ENCODE peak calls at places on chromosomes 5 and 9, in five cellular contexts. V is GM06990, E is omental fat pad, N is cardiac fibroblast, F is D341Med. M is an unnamed sample.

GRCh38 chr9:126154869-126155268 is 171.8 kb upstream of the MVB12B start:
- DNase-seq in F (peak; percentile 23), V (no peak), E (no peak), N (no peak), M (no peak)

GRCh38 chr9:20409321-20410092 is 212.8 kb downstream of the MLLT3 start:
- DNase-seq in V (no peak), F (no peak), E (no peak), N (no peak), M (no peak)

GRCh38 chr9:126722922-126723806 is 81.7 kb upstream of the ZBTB43 start:
- DNase-seq in V (peak; percentile 86), E (no peak), F (peak; percentile 58), N (peak; percentile 6), M (no peak)

GRCh38 chr5:6962256-6962655 is 249.0 kb downstream of the TENT4A start:
- DNase-seq in F (no peak), E (no peak), V (no peak), N (no peak), M (peak; percentile 20)

GRCh38 chr9:131237931-131238401 is 38.3 kb downstream of the FAM78A start:
- DNase-seq in V (peak; percentile 76), E (no peak), F (no peak), N (peak; percentile 80), M (no peak)

GRCh38 chr5:141366016-141366896 is 2.3 kb downstream of the PCDHGA5 start:
- DNase-seq in E (no peak), F (no peak), V (no peak), N (no peak), M (no peak)

GRCh38 chr9:113508111-113508749 is 44.7 kb downstream of the RGS3 start:
- DNase-seq in E (no peak), V (no peak), N (no peak), F (no peak), M (no peak)

GRCh38 chr5:172762214-172763119 is 8.5 kb downstream of the DUSP1 start:
- DNase-seq in E (no peak), N (no peak), F (no peak), V (no peak), M (no peak)

GRCh38 chr9:69035438-69036316 is at the start of gene FXN:
- DNase-seq in F (peak; percentile 94), E (peak; percentile 58), N (peak; percentile 83), V (peak; percentile 90), M (no peak)

GRCh38 chr9:116061546-116062205 is 91.9 kb upstream of the PAPPA start:
- DNase-seq in E (no peak), N (no peak), V (no peak), F (no peak), M (no peak)

GRCh38 chr5:165497707-165498106 is 1992.3 kb downstream of the MAT2B start:
- DNase-seq in F (peak; percentile 30), V (no peak), E (no peak), N (peak; percentile 9), M (no peak)

GRCh38 chr5:103207653-103208052 is 50.9 kb upstream of the MACIR start:
- DNase-seq in N (peak; percentile 70), V (no peak), F (no peak), E (no peak), M (no peak)

GRCh38 chr9:123660691-123661090 is 269.2 kb downstream of the DENND1A start:
- DNase-seq in F (no peak), E (no peak), N (peak; percentile 6), V (peak; percentile 39), M (no peak)

GRCh38 chr9:134521817-134522501 is 119.6 kb upstream of the COL5A1 start:
- DNase-seq in V (no peak), E (no peak), N (no peak), F (peak; percentile 22), M (no peak)

GRCh38 chr9:25716220-25716872 is 38.1 kb upstream of the TUSC1 start:
- DNase-seq in F (peak; percentile 57), N (peak; percentile 65), V (no peak), E (no peak), M (no peak)

GRCh38 chr9:120436937-120437592 is 142.9 kb downstream of the CDK5RAP2 start:
- DNase-seq in N (no peak), V (no peak), E (no peak), F (no peak), M (no peak)

GRCh38 chr5:127564002-127564769 is 46.7 kb downstream of the PRRC1 start:
- DNase-seq in N (peak; percentile 78), E (no peak), F (peak; percentile 50), V (no peak), M (peak; percentile 23)